ENCODE peak calls at places on chromosomes 12 and 14, in eight cellular contexts. K, M, S, X, T, C, A and D are unnamed samples.

GRCh38 chr12:4956054-4956453 is 46.3 kb downstream of the KCNA1 start:
- DNase-seq in A (no peak), T (no peak), X (peak), K (no peak), S (no peak), M (peak), C (no peak), D (no peak)

GRCh38 chr12:26658991-26659390 is 174.0 kb downstream of the ITPR2 start:
- DNase-seq in T (no peak), X (peak), S (no peak), M (no peak), A (no peak), C (no peak), K (peak), D (no peak)

GRCh38 chr14:97312910-97313309 is 515.7 kb downstream of the VRK1 start:
- DNase-seq in A (no peak), M (no peak), T (no peak), C (no peak), X (no peak), S (no peak), K (no peak), D (no peak)

GRCh38 chr12:52271157-52271556 is 3.3 kb upstream of the KRT86 start:
- DNase-seq in K (peak), S (no peak), A (no peak), C (no peak), T (no peak), X (no peak), M (no peak), D (no peak)

GRCh38 chr14:106605548-106606448 is 1079.4 kb downstream of the TMEM121 start:
- DNase-seq in K (no peak), M (no peak), X (no peak), T (peak), A (peak), S (no peak), C (no peak), D (no peak)

GRCh38 chr12:8678661-8679111 is 16.1 kb upstream of the MFAP5 start:
- DNase-seq in S (no peak), M (no peak), A (peak), X (peak), K (peak), T (no peak), C (no peak), D (no peak)

GRCh38 chr14:56351861-56352260 is 227.7 kb upstream of the TMEM260 start:
- DNase-seq in C (no peak), A (peak), M (peak), T (no peak), X (peak), S (no peak), K (peak), D (no peak)

GRCh38 chr12:63499567-63499966 is 168.7 kb downstream of the DPY19L2 start:
- DNase-seq in X (no peak), M (no peak), C (no peak), S (no peak), T (no peak), A (no peak), K (no peak), D (no peak)

GRCh38 chr14:65193891-65194290 is 91.6 kb upstream of the MAX start:
- DNase-seq in C (no peak), T (no peak), A (no peak), X (no peak), K (no peak), M (no peak), S (no peak), D (no peak)

GRCh38 chr12:117118838-117119591 is 19.8 kb upstream of the TESC start:
- DNase-seq in S (no peak), K (no peak), T (no peak), A (no peak), C (no peak), X (no peak), M (no peak), D (no peak)

GRCh38 chr12:49190317-49190716 is 1.4 kb upstream of the TUBA1A start:
- DNase-seq in A (no peak), K (no peak), T (no peak), X (no peak), S (peak), C (peak), M (no peak), D (no peak)

GRCh38 chr14:67984274-67984673 is 164.7 kb downstream of the RAD51B start:
- DNase-seq in M (no peak), C (no peak), S (no peak), K (no peak), X (no peak), A (no peak), T (no peak), D (no peak)

GRCh38 chr12:47602330-47602729 is 103.5 kb downstream of the RPAP3 start:
- DNase-seq in K (peak), S (no peak), X (peak), A (no peak), T (no peak), M (peak), C (no peak), D (no peak)

GRCh38 chr14:99644723-99645544 is at the start of gene HHIPL1:
- DNase-seq in K (peak), T (no peak), X (peak), S (no peak), M (no peak), A (peak), C (no peak), D (no peak)

GRCh38 chr12:4331842-4332241 is 10.8 kb downstream of the TIGAR start:
- DNase-seq in T (no peak), K (no peak), A (no peak), M (no peak), C (no peak), X (no peak), S (no peak), D (no peak)

GRCh38 chr12:76836633-76837032 is 42.2 kb downstream of the CSRP2 start:
- DNase-seq in T (no peak), X (no peak), S (no peak), M (no peak), A (no peak), K (no peak), C (no peak), D (no peak)

GRCh38 chr14:32657081-32657480 is 281.6 kb upstream of the NPAS3 start:
- DNase-seq in A (peak), T (no peak), M (no peak), X (peak), K (peak), S (peak), C (no peak), D (peak)

GRCh38 chr12:119115296-119115905 is 63.3 kb upstream of the HSPB8 start:
- DNase-seq in S (no peak), T (peak), A (peak), X (peak), M (no peak), K (peak), C (peak), D (no peak)

GRCh38 chr14:21042918-21043317 is 756 bp downstream of the RNASE7 start:
- DNase-seq in S (no peak), M (no peak), T (no peak), K (no peak), C (no peak), X (peak), A (peak), D (no peak)

GRCh38 chr12:31853977-31854376 is 105.2 kb upstream of the RESF1 start:
- DNase-seq in S (no peak), C (no peak), X (no peak), M (no peak), K (no peak), A (no peak), T (no peak), D (no peak)